ENCODE peak calls at places on chromosome 18, in seven cellular contexts. I, V, A, C, J, P and Z are unnamed samples.

GRCh38 chr18:59874166-59874565 is 25.6 kb upstream of the PMAIP1 start:
- DNase-seq in I (no peak), V (no peak), A (no peak), C (no peak), J (no peak), P (peak), Z (peak)

GRCh38 chr18:70781860-70782453 is 493.1 kb downstream of the SOCS6 start:
- DNase-seq in I (peak), V (peak), A (peak), C (no peak), J (peak), P (no peak), Z (peak)

GRCh38 chr18:47557160-47557559 is 305.7 kb upstream of the SKOR2 start:
- DNase-seq in I (no peak), V (no peak), A (no peak), C (no peak), J (no peak), P (no peak), Z (no peak)

GRCh38 chr18:79826966-79827365 is 29.2 kb downstream of the KCNG2 start:
- DNase-seq in I (no peak), V (no peak), A (no peak), C (no peak), J (no peak), P (no peak), Z (no peak)

GRCh38 chr18:58580623-58581022 is 48.3 kb downstream of the ALPK2 start:
- DNase-seq in I (no peak), V (no peak), A (no peak), C (no peak), J (no peak), P (peak), Z (no peak)

GRCh38 chr18:45951021-45951714 is 16.0 kb downstream of the EPG5 start:
- DNase-seq in I (no peak), V (peak), A (no peak), C (no peak), J (no peak), P (peak), Z (peak)

GRCh38 chr18:10122116-10122515 is 208.3 kb downstream of the VAPA start:
- DNase-seq in I (no peak), V (peak), A (peak), C (no peak), J (peak), P (peak), Z (peak)

GRCh38 chr18:13390196-13390595 is 171.6 kb downstream of the LDLRAD4 start:
- DNase-seq in I (no peak), V (no peak), A (no peak), C (no peak), J (no peak), P (no peak), Z (no peak)

GRCh38 chr18:78736015-78736690 is 243.5 kb upstream of the SALL3 start:
- DNase-seq in I (no peak), V (no peak), A (no peak), C (no peak), J (no peak), P (no peak), Z (no peak)